ENCODE peak calls at places on chromosomes 2 and 18, in seven cellular contexts. X, J, E, C, Y, S and U are unnamed samples.

GRCh38 chr18:76565238-76566173 is 70.5 kb upstream of the ZNF516 start:
- DNase-seq in C (no peak), X (peak), S (peak), Y (peak), J (no peak), E (no peak), U (peak)

GRCh38 chr2:229041691-229042090 is 229.4 kb downstream of the PID1 start:
- DNase-seq in J (no peak), X (no peak), Y (no peak), S (no peak), C (no peak), E (no peak), U (no peak)

GRCh38 chr2:188678921-188679320 is 295.3 kb upstream of the COL3A1 start:
- DNase-seq in J (no peak), S (no peak), E (no peak), Y (no peak), X (peak), C (no peak), U (peak)

GRCh38 chr2:188199716-188200128 is 92.0 kb upstream of the GULP1 start:
- DNase-seq in E (no peak), X (peak), Y (no peak), C (no peak), J (no peak), S (no peak), U (peak)

GRCh38 chr2:224944707-224945106 is 97.6 kb downstream of the DOCK10 start:
- DNase-seq in Y (no peak), S (no peak), X (no peak), E (no peak), C (no peak), J (no peak), U (no peak)

GRCh38 chr2:111694690-111695089 is 189.3 kb downstream of the ANAPC1 start:
- DNase-seq in X (peak), Y (no peak), E (no peak), S (no peak), J (no peak), C (no peak), U (peak)

GRCh38 chr2:31129835-31130561 is 8.2 kb downstream of the GALNT14 start:
- DNase-seq in E (no peak), S (no peak), J (no peak), X (no peak), Y (no peak), C (no peak), U (no peak)

GRCh38 chr2:118371500-118371899 is 283.2 kb downstream of the INSIG2 start:
- DNase-seq in E (peak), S (no peak), Y (peak), X (peak), C (no peak), J (no peak), U (peak)

GRCh38 chr2:217223222-217223930 is 363.5 kb upstream of the TNP1 start:
- DNase-seq in X (peak), E (peak), Y (no peak), S (no peak), J (peak), C (no peak), U (peak)

GRCh38 chr2:236636261-236636660 is 66.6 kb downstream of the ACKR3 start:
- DNase-seq in C (no peak), J (no peak), S (no peak), Y (no peak), X (no peak), E (no peak), U (no peak)

GRCh38 chr18:75654928-75655745 is 227.6 kb upstream of the SMIM21 start:
- DNase-seq in E (no peak), C (no peak), X (no peak), Y (no peak), S (no peak), J (no peak), U (no peak)

GRCh38 chr2:128799284-128799552 is 480.6 kb upstream of the HS6ST1 start:
- DNase-seq in E (no peak), C (no peak), S (no peak), J (no peak), Y (no peak), X (no peak), U (no peak)

GRCh38 chr18:48771641-48772380 is 179.0 kb downstream of the SMAD7 start:
- DNase-seq in Y (no peak), J (no peak), E (no peak), X (no peak), S (peak), C (no peak), U (no peak)

GRCh38 chr2:236205867-236206645 is 37.9 kb upstream of the GBX2 start:
- DNase-seq in C (no peak), S (no peak), J (no peak), X (no peak), E (no peak), Y (no peak), U (no peak)

GRCh38 chr2:201909961-201910361 is 103.6 kb downstream of the CDK15 start:
- DNase-seq in E (peak), Y (no peak), J (peak), S (no peak), C (peak), X (peak), U (peak)

GRCh38 chr2:108932736-108933135 is 56.3 kb downstream of the EDAR start:
- DNase-seq in S (no peak), C (no peak), X (no peak), J (no peak), Y (no peak), E (no peak), U (no peak)

GRCh38 chr2:118718921-118719320 is 128.5 kb downstream of the EN1 start:
- DNase-seq in S (no peak), X (no peak), J (no peak), Y (no peak), E (no peak), C (no peak), U (no peak)

GRCh38 chr2:172862077-172862476 is 126.4 kb downstream of the RAPGEF4 start:
- DNase-seq in Y (no peak), X (no peak), J (no peak), E (no peak), S (no peak), C (no peak), U (no peak)

GRCh38 chr2:96109931-96110511 is 6.3 kb downstream of the ADRA2B start:
- DNase-seq in C (no peak), J (no peak), S (peak), E (no peak), X (no peak), Y (no peak), U (no peak)

GRCh38 chr2:54728669-54729120 is 5.2 kb downstream of the EML6 start:
- DNase-seq in Y (no peak), X (peak), J (no peak), C (no peak), E (no peak), S (no peak), U (peak)

GRCh38 chr2:157052685-157053224 is 204.8 kb upstream of the GALNT5 start:
- DNase-seq in X (peak), J (no peak), C (no peak), Y (no peak), S (no peak), E (no peak), U (peak)

GRCh38 chr2:56444339-56444738 is 260.5 kb downstream of the CCDC85A start:
- DNase-seq in J (no peak), E (no peak), X (peak), S (peak), C (no peak), Y (peak), U (no peak)

GRCh38 chr2:109499549-109499948 is 114.2 kb downstream of the SEPTIN10 start:
- DNase-seq in Y (no peak), X (no peak), C (no peak), E (no peak), S (no peak), J (no peak), U (no peak)

GRCh38 chr2:174430066-174430465 is 34.5 kb downstream of the SCRN3 start:
- DNase-seq in S (no peak), E (no peak), C (no peak), Y (no peak), J (no peak), X (no peak), U (no peak)

GRCh38 chr18:63758616-63759015 is 16.6 kb upstream of the SERPINB7 start:
- DNase-seq in J (no peak), Y (peak), S (no peak), C (no peak), E (no peak), X (peak), U (peak)

GRCh38 chr2:101795033-101795432 is 97.5 kb downstream of the MAP4K4 start:
- DNase-seq in X (no peak), S (no peak), E (no peak), C (no peak), Y (no peak), J (no peak), U (no peak)

GRCh38 chr2:232200195-232200594 is 178.4 kb upstream of the ALPP start:
- DNase-seq in Y (no peak), S (no peak), J (no peak), X (no peak), C (no peak), E (no peak), U (no peak)

GRCh38 chr2:238727585-238728321 is 120.1 kb upstream of the TWIST2 start:
- DNase-seq in J (no peak), E (no peak), Y (no peak), X (no peak), S (no peak), C (no peak), U (peak)

GRCh38 chr2:1366546-1367134 is 46.6 kb upstream of the TPO start:
- DNase-seq in C (no peak), E (peak), S (peak), X (no peak), Y (peak), J (no peak), U (no peak)

GRCh38 chr18:46207985-46208384 is 103.8 kb downstream of the HAUS1 start:
- DNase-seq in E (no peak), X (no peak), Y (no peak), J (no peak), S (no peak), C (no peak), U (no peak)

GRCh38 chr2:10544252-10544651 is 96.1 kb upstream of the ODC1 start:
- DNase-seq in E (peak), C (no peak), S (peak), X (peak), J (no peak), Y (no peak), U (no peak)

GRCh38 chr2:238900511-238900910 is 52.6 kb downstream of the TWIST2 start:
- DNase-seq in J (no peak), Y (no peak), E (no peak), S (no peak), C (no peak), X (peak), U (no peak)

GRCh38 chr2:160752475-160753330 is 259.1 kb upstream of the RBMS1 start:
- DNase-seq in J (no peak), E (peak), C (no peak), Y (no peak), X (peak), S (no peak), U (peak)

GRCh38 chr18:26763745-26764144 is 101.8 kb downstream of the AQP4 start:
- DNase-seq in J (no peak), X (no peak), S (no peak), E (no peak), Y (no peak), C (no peak), U (no peak)

GRCh38 chr2:10257036-10257435 is 45.7 kb upstream of the HPCAL1 start:
- DNase-seq in X (no peak), Y (no peak), E (no peak), S (peak), C (no peak), J (no peak), U (no peak)

GRCh38 chr2:136305517-136306192 is 187.7 kb upstream of the CXCR4 start:
- DNase-seq in S (no peak), C (peak), E (peak), Y (no peak), J (peak), X (no peak), U (no peak)

GRCh38 chr2:167944825-167945659 is 302.4 kb downstream of the STK39 start:
- DNase-seq in S (no peak), J (no peak), Y (no peak), X (peak), E (no peak), C (no peak), U (peak)